ENCODE peak calls at places on chromosomes 7 and 10, in four cellular contexts. A is left ventricle myocardium inferior, M is mammary epithelial cell, S is OCI-LY7. P is an unnamed sample.
A peak's percentile ranks its signal among the peaks of the same experiment; 100 is the strongest.

GRCh38 chr7:55977831-55978230 is 13.4 kb downstream of the NIPSNAP2 start:
- DNase-seq in M (peak; percentile 20), A (no peak), S (no peak), P (peak; percentile 82)

GRCh38 chr10:10830316-10831061 is 187.2 kb upstream of the CELF2 start:
- DNase-seq in A (no peak), M (peak; percentile 72), S (no peak), P (peak; percentile 14)

GRCh38 chr10:98415710-98416077 is 712 bp upstream of the PYROXD2 start:
- DNase-seq in S (no peak), A (no peak), M (no peak), P (no peak)

GRCh38 chr7:42097756-42098155 is 139.3 kb downstream of the GLI3 start:
- DNase-seq in S (no peak), A (no peak), M (peak; percentile 98), P (peak; percentile 92)

GRCh38 chr10:76309744-76310441 is 878.5 kb downstream of the LRMDA start:
- DNase-seq in M (no peak), A (no peak), S (no peak), P (no peak)

GRCh38 chr7:37062019-37062418 is 337.7 kb upstream of the AOAH start:
- DNase-seq in S (no peak), A (no peak), M (no peak), P (no peak)

GRCh38 chr7:5625938-5626337 is 155.5 kb downstream of the RNF216 start:
- DNase-seq in A (no peak), S (no peak), M (peak; percentile 65), P (peak; percentile 96)

GRCh38 chr10:35352508-35352907 is 16.2 kb downstream of the CCNY start:
- DNase-seq in M (no peak), S (no peak), A (no peak), P (no peak)

GRCh38 chr7:98598846-98599615 is 18.1 kb upstream of the NPTX2 start:
- DNase-seq in S (no peak), M (no peak), A (no peak), P (no peak)

GRCh38 chr7:38881015-38881414 is 28.0 kb downstream of the VPS41 start:
- DNase-seq in A (no peak), M (no peak), S (no peak), P (no peak)

GRCh38 chr10:54985732-54986131 is 184.7 kb upstream of the PCDH15 start:
- DNase-seq in M (peak; percentile 4), S (peak; percentile 32), A (no peak), P (no peak)

GRCh38 chr7:121832347-121832746 is 40.6 kb upstream of the PTPRZ1 start:
- DNase-seq in A (no peak), S (no peak), M (peak; percentile 8), P (no peak)

GRCh38 chr7:50974240-50974639 is 191.5 kb upstream of the GRB10 start:
- DNase-seq in S (no peak), M (no peak), A (no peak), P (no peak)

GRCh38 chr10:83410570-83410969 is 728.7 kb upstream of the GHITM start:
- DNase-seq in S (no peak), M (no peak), A (no peak), P (no peak)

GRCh38 chr7:19107392-19108147 is 9.9 kb downstream of the TWIST1 start:
- DNase-seq in A (no peak), M (peak; percentile 21), S (no peak), P (peak; percentile 74)

GRCh38 chr7:125126376-125126775 is 196.8 kb upstream of the POT1 start:
- DNase-seq in S (no peak), M (no peak), A (no peak), P (no peak)

GRCh38 chr10:6173203-6173602 is 29.5 kb upstream of the PFKFB3 start:
- DNase-seq in S (peak; percentile 65), M (no peak), A (no peak), P (no peak)

GRCh38 chr7:13742719-13743640 is 246.5 kb downstream of the ETV1 start:
- DNase-seq in S (peak; percentile 1), M (peak; percentile 33), A (no peak), P (no peak)

GRCh38 chr7:101877882-101878591 is 60.6 kb downstream of the CUX1 start:
- DNase-seq in M (no peak), S (no peak), A (no peak), P (no peak)

GRCh38 chr7:22586806-22587180 is 86.8 kb upstream of the STEAP1B start:
- DNase-seq in S (no peak), A (no peak), M (peak; percentile 34), P (no peak)

GRCh38 chr7:20744913-20745587 is 41.6 kb downstream of the SP8 start:
- DNase-seq in M (no peak), A (no peak), S (no peak), P (no peak)

GRCh38 chr10:122126763-122127659 is 138.0 kb downstream of the TACC2 start:
- DNase-seq in S (no peak), M (peak; percentile 73), A (no peak), P (peak; percentile 93)

GRCh38 chr10:59870152-59870551 is 36.2 kb downstream of the CCDC6 start:
- DNase-seq in A (no peak), S (no peak), M (no peak), P (no peak)

GRCh38 chr10:115818015-115818414 is 455.0 kb downstream of the GFRA1 start:
- DNase-seq in M (no peak), A (no peak), S (no peak), P (no peak)

GRCh38 chr10:132877473-132877872 is 64.9 kb downstream of the CFAP46 start:
- DNase-seq in S (no peak), A (no peak), M (no peak), P (peak; percentile 21)

GRCh38 chr7:2450198-2451107 is 25.7 kb downstream of the GRIFIN start:
- DNase-seq in S (no peak), A (no peak), M (no peak), P (peak; percentile 57)

GRCh38 chr7:80428161-80429054 is 83.5 kb downstream of the GNAT3 start:
- DNase-seq in A (no peak), M (peak; percentile 62), S (no peak), P (no peak)

GRCh38 chr10:14603539-14604102 is 171.1 kb downstream of the FAM107B start:
- DNase-seq in M (no peak), S (peak; percentile 49), A (no peak), P (peak; percentile 82)

GRCh38 chr10:122476034-122476695 is 14.8 kb downstream of the HTRA1 start:
- DNase-seq in A (no peak), M (peak; percentile 77), S (no peak), P (no peak)

GRCh38 chr10:121519411-121519810 is 78.8 kb downstream of the FGFR2 start:
- DNase-seq in M (no peak), A (no peak), S (no peak), P (no peak)

GRCh38 chr10:103114876-103115275 is 78.2 kb downstream of the NT5C2 start:
- DNase-seq in S (no peak), A (no peak), M (peak; percentile 68), P (no peak)

GRCh38 chr7:88458931-88459330 is 152.2 kb upstream of the STEAP4 start:
- DNase-seq in A (no peak), S (no peak), M (no peak), P (no peak)

GRCh38 chr10:132882069-132882468 is 60.3 kb downstream of the CFAP46 start:
- DNase-seq in M (no peak), S (no peak), A (no peak), P (no peak)

GRCh38 chr10:109941193-109941872 is 18.0 kb upstream of the XPNPEP1 start:
- DNase-seq in M (no peak), A (no peak), S (no peak), P (no peak)

GRCh38 chr10:129950651-129951050 is 13.4 kb downstream of the EBF3 start:
- DNase-seq in A (no peak), S (no peak), M (no peak), P (peak; percentile 69)

GRCh38 chr7:112192236-112193154 is 13.7 kb downstream of the DOCK4 start:
- DNase-seq in A (no peak), M (peak; percentile 86), S (no peak), P (peak; percentile 83)

GRCh38 chr10:132430231-132430743 is 33.3 kb downstream of the PWWP2B start:
- DNase-seq in S (no peak), M (no peak), A (no peak), P (no peak)

GRCh38 chr7:128113839-128114238 is 82.6 kb upstream of the LRRC4 start:
- DNase-seq in A (no peak), M (no peak), S (no peak), P (no peak)

GRCh38 chr10:51907342-51907741 is 207.9 kb upstream of the CSTF2T start:
- DNase-seq in M (no peak), A (no peak), S (no peak), P (no peak)

GRCh38 chr10:51910189-51910588 is 210.8 kb upstream of the CSTF2T start:
- DNase-seq in S (no peak), A (no peak), M (no peak), P (no peak)

GRCh38 chr10:51911721-51912120 is 212.3 kb upstream of the CSTF2T start:
- DNase-seq in A (no peak), S (no peak), M (no peak), P (no peak)

GRCh38 chr10:51915031-51915542 is 215.7 kb upstream of the CSTF2T start:
- DNase-seq in A (no peak), M (no peak), S (no peak), P (no peak)

GRCh38 chr10:51910596-51910995 is 211.2 kb upstream of the CSTF2T start:
- DNase-seq in M (no peak), A (no peak), S (no peak), P (no peak)
- H3K4me3 ChIP-seq in M (no peak overlapping the region), A (no peak overlapping the region), S (no peak overlapping the region), P (no peak overlapping the region)

GRCh38 chr7:74554178-74554577 is 100.5 kb downstream of the GTF2IRD1 start:
- DNase-seq in A (no peak), M (no peak), S (no peak), P (peak; percentile 68)
- H3K4me1 ChIP-seq in A (peaks cover 21% of the 10 kb centered on the region), M (no peaks in the 10 kb centered on the region), S (no peaks in the 10 kb centered on the region), P (no peaks in the 10 kb centered on the region)

DNA sequence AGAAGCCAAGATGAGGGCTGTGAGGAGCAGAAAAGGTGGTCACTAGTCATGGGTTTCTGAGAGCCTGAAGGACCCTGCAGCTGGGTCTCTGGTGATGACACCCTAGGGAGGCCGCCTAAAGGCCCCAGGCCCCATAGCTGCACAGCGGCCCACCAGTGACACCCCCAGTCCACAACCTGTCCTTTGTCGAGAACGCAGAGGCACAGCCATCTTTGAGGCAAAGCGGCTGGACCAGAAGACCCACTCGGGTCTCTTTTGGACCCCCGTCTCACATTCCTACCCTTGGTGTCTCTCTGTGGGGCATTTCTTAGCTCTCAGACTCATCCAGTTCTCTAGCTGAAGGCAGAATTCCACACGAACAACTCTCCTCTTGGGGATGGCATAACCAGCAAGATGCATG is 18.8 kb downstream of the JCAD start:
- DNase-seq in A (no peak), S (no peak), M (no peak), P (no peak)
- H3K27ac ChIP-seq in A (peak overlapping the region; percentile 83), S (no peak overlapping the region), M (no peak overlapping the region), P (no peak overlapping the region)

DNA sequence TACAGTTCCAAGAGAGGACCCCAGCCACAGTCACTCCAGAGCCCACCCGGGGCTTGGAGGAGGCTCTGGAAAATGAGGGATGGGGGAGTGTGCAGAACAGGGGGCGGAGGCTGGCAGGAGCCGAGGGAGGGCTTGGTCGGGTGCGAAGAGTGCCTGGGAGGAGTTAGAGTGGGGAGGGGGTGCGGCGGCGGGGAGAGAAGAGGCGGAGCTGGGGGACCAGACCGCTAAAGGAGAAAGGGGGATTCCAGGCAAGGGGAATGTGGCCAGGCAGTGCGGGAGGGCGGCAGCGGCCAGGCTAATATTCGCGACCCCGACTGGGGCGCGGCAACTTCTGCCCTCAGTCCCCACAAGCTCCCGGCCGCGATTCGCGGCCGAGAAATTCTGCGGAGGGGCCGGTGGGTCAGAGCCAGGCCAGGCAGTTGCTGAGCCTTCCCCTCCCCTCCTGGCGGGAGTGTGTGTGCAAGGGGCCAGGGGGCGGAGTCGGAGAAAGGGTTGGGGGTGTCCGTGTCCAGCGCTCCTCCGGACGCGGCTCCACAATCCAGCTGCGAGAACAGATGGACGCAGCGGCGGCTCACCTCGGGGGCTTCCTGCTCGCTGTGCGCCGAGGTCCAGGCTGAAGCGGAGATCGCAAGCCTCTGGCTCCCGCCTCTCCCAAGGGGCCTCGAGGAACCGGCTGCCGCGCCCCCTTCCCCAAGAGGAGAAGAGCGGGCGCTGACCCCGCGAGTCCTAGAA is 661 bp upstream of the SLC18A3 start:
- DNase-seq in S (no peak), M (no peak), A (no peak), P (peak; percentile 70)
- H3K4me3 ChIP-seq in S (no peak overlapping the region), M (no peak overlapping the region), A (peak overlapping the region; percentile 38), P (no peak overlapping the region)